ENCODE peak calls at places on chromosome 12, in nine cellular contexts. Q is AG04449, E is endothelial cell of umbilical vein, M is coronary artery, A is GM12878, L is brain microvascular endothelial cell, C is fibroblast of the aortic adventitia, D is pancreas, P is heart left ventricle. S is an unnamed sample.

GRCh38 chr12:20350495-20350894 is 17.8 kb upstream of the PDE3A start:
- DNase-seq in Q (peak), E (peak), M (no peak), A (no peak), L (peak), C (peak), D (no peak), P (no peak), S (peak)

GRCh38 chr12:12086331-12086730 is 15.6 kb downstream of the BCL2L14 start:
- DNase-seq in Q (no peak), E (no peak), M (no peak), A (no peak), L (no peak), C (no peak), D (no peak), P (no peak), S (no peak)

GRCh38 chr12:22332191-22332590 is 2.3 kb downstream of the ST8SIA1 start:
- DNase-seq in Q (no peak), E (no peak), M (no peak), A (no peak), L (no peak), C (no peak), D (no peak), P (no peak), S (no peak)

GRCh38 chr12:109737631-109738030 is 24.0 kb downstream of the FAM222A start:
- DNase-seq in Q (no peak), E (no peak), M (no peak), A (no peak), L (no peak), C (no peak), D (peak), P (no peak), S (no peak)

GRCh38 chr12:88854260-88854659 is 274.0 kb upstream of the KITLG start:
- DNase-seq in Q (peak), E (no peak), M (no peak), A (no peak), L (peak), C (peak), D (no peak), P (no peak), S (peak)

GRCh38 chr12:70849265-70849960 is 71.1 kb downstream of the PTPRR start:
- DNase-seq in Q (no peak), E (peak), M (no peak), A (no peak), L (peak), C (peak), D (no peak), P (no peak), S (peak)

GRCh38 chr12:13044859-13045384 is 741 bp downstream of the FAM234B start:
- DNase-seq in Q (no peak), E (peak), M (no peak), A (no peak), L (no peak), C (peak), D (no peak), P (no peak), S (peak)

GRCh38 chr12:26704214-26704613 is 128.8 kb downstream of the ITPR2 start:
- DNase-seq in Q (no peak), E (peak), M (no peak), A (no peak), L (no peak), C (no peak), D (no peak), P (no peak), S (no peak)

GRCh38 chr12:130436741-130437501 is 99.2 kb downstream of the PIWIL1 start:
- DNase-seq in Q (no peak), E (no peak), M (no peak), A (no peak), L (no peak), C (no peak), D (no peak), P (no peak), S (no peak)

GRCh38 chr12:80189241-80189640 is 89.9 kb downstream of the OTOGL start:
- DNase-seq in Q (peak), E (no peak), M (no peak), A (no peak), L (peak), C (peak), D (no peak), P (no peak), S (peak)

GRCh38 chr12:25957898-25958253 is 606 bp upstream of the RASSF8 start:
- DNase-seq in Q (no peak), E (peak), M (no peak), A (no peak), L (peak), C (peak), D (no peak), P (no peak), S (peak)

GRCh38 chr12:69274861-69275260 is 35.5 kb downstream of the CPSF6 start:
- DNase-seq in Q (no peak), E (peak), M (no peak), A (no peak), L (no peak), C (peak), D (no peak), P (no peak), S (peak)

GRCh38 chr12:12376636-12377448 is 20.0 kb downstream of the BORCS5 start:
- DNase-seq in Q (peak), E (peak), M (no peak), A (peak), L (peak), C (peak), D (no peak), P (no peak), S (peak)

GRCh38 chr12:48810817-48811453 is 7.4 kb upstream of the CACNB3 start:
- DNase-seq in Q (peak), E (peak), M (no peak), A (no peak), L (peak), C (peak), D (no peak), P (no peak), S (peak)

GRCh38 chr12:12975322-12976077 is 23.5 kb upstream of the GPRC5D start:
- DNase-seq in Q (no peak), E (peak), M (no peak), A (no peak), L (peak), C (peak), D (no peak), P (no peak), S (peak)

GRCh38 chr12:96308881-96309280 is 91.4 kb downstream of the CDK17 start:
- DNase-seq in Q (no peak), E (no peak), M (no peak), A (no peak), L (no peak), C (peak), D (no peak), P (no peak), S (no peak)

GRCh38 chr12:52495385-52495784 is 2.3 kb upstream of the KRT6A start:
- DNase-seq in Q (no peak), E (no peak), M (no peak), A (no peak), L (no peak), C (peak), D (no peak), P (no peak), S (peak)

GRCh38 chr12:48924617-48925217 is 575 bp downstream of the FKBP11 start:
- DNase-seq in Q (no peak), E (peak), M (no peak), A (peak), L (peak), C (peak), D (peak), P (peak), S (peak)

GRCh38 chr12:46152456-46152855 is 116.4 kb downstream of the SLC38A1 start:
- DNase-seq in Q (no peak), E (peak), M (no peak), A (no peak), L (no peak), C (no peak), D (no peak), P (no peak), S (no peak)

GRCh38 chr12:16385779-16386646 is 38.6 kb downstream of the MGST1 start:
- DNase-seq in Q (peak), E (peak), M (no peak), A (peak), L (peak), C (peak), D (peak), P (peak), S (peak)

GRCh38 chr12:80101126-80101525 is 1.8 kb downstream of the OTOGL start:
- DNase-seq in Q (no peak), E (peak), M (no peak), A (no peak), L (no peak), C (peak), D (no peak), P (no peak), S (peak)

GRCh38 chr12:4797096-4797495 is 76.9 kb downstream of the GALNT8 start:
- DNase-seq in Q (no peak), E (no peak), M (no peak), A (no peak), L (no peak), C (no peak), D (no peak), P (no peak), S (no peak)

GRCh38 chr12:130280226-130280625 is 57.5 kb upstream of the PIWIL1 start:
- DNase-seq in Q (no peak), E (no peak), M (no peak), A (no peak), L (peak), C (no peak), D (no peak), P (no peak), S (no peak)

GRCh38 chr12:118840399-118840798 is 140.9 kb upstream of the SRRM4 start:
- DNase-seq in Q (no peak), E (no peak), M (no peak), A (no peak), L (no peak), C (no peak), D (no peak), P (no peak), S (no peak)
- TF ChIP-seq CTCF in Q (no peak), E (no peak), M (no peak), A (peak), L (no peak), C (no peak), D (no peak), P (no peak), S (no peak)

GRCh38 chr12:50924131-50924438 is 28.3 kb upstream of the HIGD1C start:
- DNase-seq in Q (no peak), E (no peak), M (no peak), A (no peak), L (peak), C (no peak), D (no peak), P (no peak), S (no peak)
- H3K4me3 ChIP-seq in Q (peak), E (peak), M (peak), A (peak), L (peak), C (peak), D (peak), P (peak), S (peak)

GRCh38 chr12:120726510-120726793 is 826 bp downstream of the ACADS start:
- DNase-seq in Q (no peak), E (no peak), M (no peak), A (no peak), L (no peak), C (no peak), D (no peak), P (no peak), S (no peak)

GRCh38 chr12:120725151-120725658 is 421 bp upstream of the ACADS start:
- DNase-seq in Q (no peak), E (no peak), M (no peak), A (no peak), L (no peak), C (no peak), D (no peak), P (no peak), S (no peak)

GRCh38 chr12:120724720-120725119 is 906 bp upstream of the ACADS start:
- DNase-seq in Q (no peak), E (no peak), M (no peak), A (no peak), L (no peak), C (no peak), D (no peak), P (no peak), S (no peak)

GRCh38 chr12:120726961-120727360 is 1.3 kb downstream of the ACADS start:
- DNase-seq in Q (no peak), E (no peak), M (no peak), A (no peak), L (no peak), C (no peak), D (no peak), P (no peak), S (no peak)

DNA sequence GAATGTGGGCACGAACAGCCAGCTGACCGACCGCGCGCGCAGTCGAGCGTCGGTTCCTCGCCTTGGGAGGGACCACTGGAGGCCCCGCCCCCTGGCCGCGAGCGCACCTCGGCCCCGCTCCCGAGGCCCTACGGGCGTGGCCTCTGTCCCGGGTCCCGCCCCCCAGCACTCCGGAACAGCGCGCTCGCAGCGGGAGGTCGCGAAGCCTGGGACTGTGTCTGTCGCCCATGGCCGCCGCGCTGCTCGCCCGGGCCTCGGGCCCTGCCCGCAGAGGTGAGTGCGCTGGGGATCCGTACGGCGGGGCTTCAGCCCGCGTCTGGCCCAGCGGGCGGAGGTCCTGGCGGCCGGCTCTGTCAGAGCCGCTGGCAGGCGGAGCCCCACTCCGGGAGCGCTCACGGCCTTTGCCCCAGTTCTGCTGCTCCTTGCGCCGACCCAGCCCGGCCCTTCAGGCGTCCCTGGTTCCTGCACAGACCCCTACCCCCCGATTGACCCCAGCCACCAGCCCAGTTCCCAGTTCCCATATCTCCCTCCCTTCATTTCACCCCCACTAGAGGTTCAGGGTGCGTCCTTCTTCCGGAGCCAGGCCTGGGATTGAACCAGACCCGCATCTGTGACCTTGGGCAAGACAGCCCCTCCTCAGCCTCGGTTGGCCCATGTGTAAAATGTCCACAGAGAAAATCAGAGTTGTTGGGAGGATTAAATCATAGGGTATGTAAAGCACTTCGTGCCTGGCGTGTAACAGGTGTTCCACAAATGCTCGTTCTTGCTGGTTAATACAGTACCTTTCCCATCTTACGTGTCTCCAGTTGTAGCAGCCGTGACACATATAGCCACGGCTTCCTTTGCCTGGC is at the start of gene ACADS:
- DNase-seq in Q (no peak), E (peak), M (peak), A (peak), L (peak), C (peak), D (peak), P (peak), S (peak)
- TF ChIP-seq CTCF in Q (no peak), E (no peak), M (no peak), A (no peak), L (no peak), C (no peak), D (no peak), P (no peak), S (no peak)

GRCh38 chr12:116282371-116283286 is 5.1 kb upstream of the MED13L start:
- DNase-seq in Q (no peak), E (no peak), M (no peak), A (no peak), L (no peak), C (no peak), D (no peak), P (no peak), S (no peak)
- H3K4me3 ChIP-seq in Q (no peak), E (no peak), M (no peak), A (no peak), L (no peak), C (no peak), D (no peak), P (no peak), S (no peak)

GRCh38 chr12:75611041-75611440 is 99.6 kb upstream of the KRR1 start:
- DNase-seq in Q (no peak), E (no peak), M (no peak), A (no peak), L (no peak), C (no peak), D (no peak), P (no peak), S (no peak)

DNA sequence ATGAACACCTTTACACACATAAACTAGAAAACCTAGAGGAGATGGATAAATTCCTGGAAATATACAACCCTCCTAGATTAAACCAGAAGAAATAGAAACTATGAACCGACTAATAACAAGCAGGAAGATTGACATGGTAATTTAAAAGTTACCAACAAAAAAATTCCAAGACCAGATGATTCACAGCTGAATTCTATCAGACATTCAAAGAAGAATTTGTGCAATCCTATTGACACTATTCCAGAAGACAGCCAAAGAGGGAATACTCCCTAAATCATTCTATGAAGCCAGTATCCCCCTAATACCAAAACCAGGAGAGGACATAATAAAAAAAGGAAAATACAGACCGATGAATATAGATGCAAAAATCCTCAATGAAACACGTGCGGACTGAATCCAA is 102.6 kb upstream of the KRR1 start:
- DNase-seq in Q (no peak), E (no peak), M (no peak), A (no peak), L (no peak), C (peak), D (no peak), P (no peak), S (peak)
- TF ChIP-seq CTCF in Q (no peak), E (no peak), M (no peak), A (no peak), L (no peak), C (no peak), D (no peak), P (no peak), S (no peak)

DNA sequence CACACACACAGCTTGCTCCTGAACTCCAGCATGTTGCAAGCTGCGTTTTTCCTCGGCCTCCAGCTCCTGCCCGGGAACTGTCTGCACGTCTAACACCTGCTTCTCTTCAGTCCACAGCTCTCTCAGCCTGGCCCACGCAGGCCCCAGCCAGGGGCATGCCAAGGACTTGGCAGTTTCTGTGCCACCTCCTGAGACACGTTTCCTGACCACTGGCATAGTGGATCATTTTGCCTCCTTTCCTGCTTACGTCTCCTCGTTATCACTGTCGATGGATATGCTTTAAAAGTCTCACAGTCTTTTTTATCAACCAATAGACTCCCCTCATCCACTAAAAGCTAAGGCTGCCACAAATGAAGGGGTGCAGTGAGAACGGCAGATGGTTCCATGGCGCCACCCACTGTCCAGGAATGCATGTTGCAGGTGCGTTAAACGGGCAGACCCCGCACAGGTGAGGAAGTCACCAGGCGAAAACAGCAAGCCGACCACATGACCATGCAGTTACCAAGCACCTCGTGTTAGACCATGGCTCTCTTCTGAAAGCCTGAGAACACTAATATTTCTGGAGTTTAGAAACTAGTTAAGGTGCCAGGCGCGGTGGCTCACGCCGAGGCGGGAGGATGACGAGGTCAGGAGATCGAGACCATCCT is 14.7 kb upstream of the TEAD4 start:
- DNase-seq in Q (no peak), E (peak), M (no peak), A (peak), L (no peak), C (peak), D (peak), P (peak), S (peak)
- H3K4me3 ChIP-seq in Q (no peak), E (no peak), M (no peak), A (no peak), L (no peak), C (no peak), D (no peak), P (no peak), S (no peak)

GRCh38 chr12:108563804-108564151 is 1.4 kb downstream of the ISCU start:
- DNase-seq in Q (no peak), E (no peak), M (no peak), A (no peak), L (no peak), C (no peak), D (no peak), P (no peak), S (no peak)
- TF ChIP-seq CTCF in Q (no peak), E (no peak), M (no peak), A (no peak), L (no peak), C (no peak), D (no peak), P (no peak), S (no peak)

GRCh38 chr12:47373554-47374150 is 293.9 kb upstream of the AMIGO2 start:
- DNase-seq in Q (no peak), E (peak), M (no peak), A (no peak), L (no peak), C (no peak), D (no peak), P (no peak), S (no peak)

GRCh38 chr12:47366203-47366978 is 286.6 kb upstream of the AMIGO2 start:
- DNase-seq in Q (no peak), E (no peak), M (no peak), A (no peak), L (no peak), C (peak), D (no peak), P (no peak), S (no peak)

GRCh38 chr12:47367912-47368537 is 288.3 kb upstream of the AMIGO2 start:
- DNase-seq in Q (no peak), E (no peak), M (no peak), A (no peak), L (no peak), C (no peak), D (no peak), P (no peak), S (no peak)

GRCh38 chr12:47370421-47370820 is 290.7 kb upstream of the AMIGO2 start:
- DNase-seq in Q (no peak), E (no peak), M (no peak), A (no peak), L (no peak), C (no peak), D (no peak), P (no peak), S (no peak)
- H3K4me3 ChIP-seq in Q (no peak), E (no peak), M (no peak), A (no peak), L (no peak), C (no peak), D (no peak), P (no peak), S (no peak)

GRCh38 chr12:55899035-55899434 is 28.7 kb downstream of the PYM1 start:
- DNase-seq in Q (no peak), E (no peak), M (no peak), A (no peak), L (peak), C (peak), D (no peak), P (no peak), S (peak)
- TF ChIP-seq CTCF in Q (no peak), E (no peak), M (no peak), A (no peak), L (no peak), C (no peak), D (no peak), P (no peak), S (no peak)

GRCh38 chr12:75483411-75483810 is 2.9 kb downstream of the GLIPR1 start:
- DNase-seq in Q (no peak), E (no peak), M (no peak), A (no peak), L (no peak), C (peak), D (no peak), P (no peak), S (peak)
- H3K4me3 ChIP-seq in Q (peak), E (peak), M (peak), A (peak), L (peak), C (peak), D (no peak), P (no peak), S (peak)

S was measured in fibroblast of mammary gland.